ENCODE peak calls at places on chromosome 1, in eight cellular contexts. One of them, this sample, is unnamed.

GRCh38 chr1:206982216-206982615 is 12.0 kb upstream of the FCAMR start:
- DNase-seq in astrocyte: no peak
- DNase-seq in AG04450: no peak
- DNase-seq in keratinocyte: no peak
- DNase-seq in astrocyte of the spinal cord: peak
- DNase-seq in fibroblast of lung: peak
- DNase-seq in A549: peak
- DNase-seq in adrenal gland: peak
- DNase-seq in this sample: peak

GRCh38 chr1:165298081-165298820 is 58.3 kb downstream of the LMX1A start:
- DNase-seq in astrocyte: no peak
- DNase-seq in AG04450: no peak
- DNase-seq in keratinocyte: no peak
- DNase-seq in astrocyte of the spinal cord: no peak
- DNase-seq in fibroblast of lung: no peak
- DNase-seq in A549: no peak
- DNase-seq in adrenal gland: no peak
- DNase-seq in this sample: no peak

GRCh38 chr1:3919706-3920105 is 19.6 kb upstream of the C1orf174 start:
- DNase-seq in astrocyte: no peak
- DNase-seq in AG04450: no peak
- DNase-seq in keratinocyte: no peak
- DNase-seq in astrocyte of the spinal cord: no peak
- DNase-seq in fibroblast of lung: no peak
- DNase-seq in A549: no peak
- DNase-seq in adrenal gland: no peak
- DNase-seq in this sample: no peak

GRCh38 chr1:168428063-168428731 is 115.6 kb downstream of the XCL2 start:
- DNase-seq in astrocyte: peak
- DNase-seq in AG04450: no peak
- DNase-seq in keratinocyte: no peak
- DNase-seq in astrocyte of the spinal cord: no peak
- DNase-seq in fibroblast of lung: no peak
- DNase-seq in A549: no peak
- DNase-seq in adrenal gland: no peak
- DNase-seq in this sample: peak

GRCh38 chr1:6248161-6248776 is 4.3 kb downstream of the HES3 start:
- DNase-seq in astrocyte: no peak
- DNase-seq in AG04450: no peak
- DNase-seq in keratinocyte: no peak
- DNase-seq in astrocyte of the spinal cord: no peak
- DNase-seq in fibroblast of lung: no peak
- DNase-seq in A549: no peak
- DNase-seq in adrenal gland: no peak
- DNase-seq in this sample: no peak

GRCh38 chr1:48471603-48472576 is at the start of gene SPATA6:
- DNase-seq in astrocyte: peak
- DNase-seq in AG04450: peak
- DNase-seq in keratinocyte: peak
- DNase-seq in astrocyte of the spinal cord: peak
- DNase-seq in fibroblast of lung: peak
- DNase-seq in A549: peak
- DNase-seq in adrenal gland: peak
- DNase-seq in this sample: peak

GRCh38 chr1:232880354-232880753 is 70.1 kb upstream of the NTPCR start:
- DNase-seq in astrocyte: no peak
- DNase-seq in AG04450: no peak
- DNase-seq in keratinocyte: no peak
- DNase-seq in astrocyte of the spinal cord: peak
- DNase-seq in fibroblast of lung: peak
- DNase-seq in A549: peak
- DNase-seq in adrenal gland: no peak
- DNase-seq in this sample: peak

GRCh38 chr1:38347446-38348175 is 301.0 kb upstream of the POU3F1 start:
- DNase-seq in astrocyte: no peak
- DNase-seq in AG04450: no peak
- DNase-seq in keratinocyte: no peak
- DNase-seq in astrocyte of the spinal cord: no peak
- DNase-seq in fibroblast of lung: no peak
- DNase-seq in A549: no peak
- DNase-seq in adrenal gland: no peak
- DNase-seq in this sample: no peak

GRCh38 chr1:88333301-88333700 is 350.8 kb upstream of the PKN2 start:
- DNase-seq in astrocyte: no peak
- DNase-seq in AG04450: no peak
- DNase-seq in keratinocyte: no peak
- DNase-seq in astrocyte of the spinal cord: no peak
- DNase-seq in fibroblast of lung: peak
- DNase-seq in A549: no peak
- DNase-seq in adrenal gland: no peak
- DNase-seq in this sample: no peak

GRCh38 chr1:16921391-16922185 is at the start of gene CROCC:
- DNase-seq in astrocyte: no peak
- DNase-seq in AG04450: no peak
- DNase-seq in keratinocyte: no peak
- DNase-seq in astrocyte of the spinal cord: peak
- DNase-seq in fibroblast of lung: peak
- DNase-seq in A549: no peak
- DNase-seq in adrenal gland: no peak
- DNase-seq in this sample: peak

GRCh38 chr1:89608627-89609338 is 24.1 kb upstream of the LRRC8C start:
- DNase-seq in astrocyte: no peak
- DNase-seq in AG04450: no peak
- DNase-seq in keratinocyte: no peak
- DNase-seq in astrocyte of the spinal cord: no peak
- DNase-seq in fibroblast of lung: no peak
- DNase-seq in A549: no peak
- DNase-seq in adrenal gland: no peak
- DNase-seq in this sample: no peak

GRCh38 chr1:233905416-233906051 is 1.1 kb downstream of the SLC35F3 start:
- DNase-seq in astrocyte: no peak
- DNase-seq in AG04450: no peak
- DNase-seq in keratinocyte: no peak
- DNase-seq in astrocyte of the spinal cord: no peak
- DNase-seq in fibroblast of lung: no peak
- DNase-seq in A549: no peak
- DNase-seq in adrenal gland: peak
- DNase-seq in this sample: no peak

GRCh38 chr1:48216941-48217340 is 5.6 kb upstream of the SLC5A9 start:
- DNase-seq in astrocyte: no peak
- DNase-seq in AG04450: no peak
- DNase-seq in keratinocyte: no peak
- DNase-seq in astrocyte of the spinal cord: no peak
- DNase-seq in fibroblast of lung: no peak
- DNase-seq in A549: no peak
- DNase-seq in adrenal gland: no peak
- DNase-seq in this sample: no peak

GRCh38 chr1:154862927-154863701 is 7.0 kb downstream of the KCNN3 start:
- DNase-seq in astrocyte: no peak
- DNase-seq in AG04450: no peak
- DNase-seq in keratinocyte: no peak
- DNase-seq in astrocyte of the spinal cord: no peak
- DNase-seq in fibroblast of lung: no peak
- DNase-seq in A549: no peak
- DNase-seq in adrenal gland: no peak
- DNase-seq in this sample: no peak

GRCh38 chr1:149963358-149963757 is 26.7 kb upstream of the MTMR11 start:
- DNase-seq in astrocyte: no peak
- DNase-seq in AG04450: no peak
- DNase-seq in keratinocyte: no peak
- DNase-seq in astrocyte of the spinal cord: no peak
- DNase-seq in fibroblast of lung: peak
- DNase-seq in A549: no peak
- DNase-seq in adrenal gland: no peak
- DNase-seq in this sample: no peak

GRCh38 chr1:160128636-160129035 is 13.1 kb downstream of the ATP1A2 start:
- DNase-seq in astrocyte: no peak
- DNase-seq in AG04450: no peak
- DNase-seq in keratinocyte: no peak
- DNase-seq in astrocyte of the spinal cord: no peak
- DNase-seq in fibroblast of lung: no peak
- DNase-seq in A549: no peak
- DNase-seq in adrenal gland: no peak
- DNase-seq in this sample: no peak

GRCh38 chr1:240314845-240315746 is 223.4 kb downstream of the FMN2 start:
- DNase-seq in astrocyte: no peak
- DNase-seq in AG04450: no peak
- DNase-seq in keratinocyte: no peak
- DNase-seq in astrocyte of the spinal cord: no peak
- DNase-seq in fibroblast of lung: peak
- DNase-seq in A549: no peak
- DNase-seq in adrenal gland: no peak
- DNase-seq in this sample: peak

GRCh38 chr1:12019858-12020509 is 686 bp downstream of the MIIP start:
- DNase-seq in astrocyte: no peak
- DNase-seq in AG04450: no peak
- DNase-seq in keratinocyte: no peak
- DNase-seq in astrocyte of the spinal cord: no peak
- DNase-seq in fibroblast of lung: no peak
- DNase-seq in A549: no peak
- DNase-seq in adrenal gland: peak
- DNase-seq in this sample: peak

GRCh38 chr1:36386262-36387140 is 777 bp upstream of the STK40 start:
- DNase-seq in astrocyte: peak
- DNase-seq in AG04450: peak
- DNase-seq in keratinocyte: peak
- DNase-seq in astrocyte of the spinal cord: peak
- DNase-seq in fibroblast of lung: peak
- DNase-seq in A549: peak
- DNase-seq in adrenal gland: peak
- DNase-seq in this sample: peak

GRCh38 chr1:21896652-21897532 is 40.2 kb downstream of the HSPG2 start:
- DNase-seq in astrocyte: no peak
- DNase-seq in AG04450: no peak
- DNase-seq in keratinocyte: no peak
- DNase-seq in astrocyte of the spinal cord: no peak
- DNase-seq in fibroblast of lung: no peak
- DNase-seq in A549: no peak
- DNase-seq in adrenal gland: peak
- DNase-seq in this sample: no peak

GRCh38 chr1:12475947-12476346 is 142.1 kb downstream of the DHRS3 start:
- DNase-seq in astrocyte: peak
- DNase-seq in AG04450: no peak
- DNase-seq in keratinocyte: no peak
- DNase-seq in astrocyte of the spinal cord: peak
- DNase-seq in fibroblast of lung: peak
- DNase-seq in A549: no peak
- DNase-seq in adrenal gland: no peak
- DNase-seq in this sample: peak

GRCh38 chr1:70990460-70991253 is 57.0 kb downstream of the PTGER3 start:
- DNase-seq in astrocyte: no peak
- DNase-seq in AG04450: no peak
- DNase-seq in keratinocyte: no peak
- DNase-seq in astrocyte of the spinal cord: no peak
- DNase-seq in fibroblast of lung: no peak
- DNase-seq in A549: no peak
- DNase-seq in adrenal gland: no peak
- DNase-seq in this sample: no peak

GRCh38 chr1:25137521-25138395 is 94.5 kb downstream of the SYF2 start:
- DNase-seq in astrocyte: no peak
- DNase-seq in AG04450: no peak
- DNase-seq in keratinocyte: no peak
- DNase-seq in astrocyte of the spinal cord: peak
- DNase-seq in fibroblast of lung: no peak
- DNase-seq in A549: no peak
- DNase-seq in adrenal gland: no peak
- DNase-seq in this sample: no peak

GRCh38 chr1:203676455-203676854 is 49.8 kb downstream of the ATP2B4 start:
- DNase-seq in astrocyte: no peak
- DNase-seq in AG04450: no peak
- DNase-seq in keratinocyte: no peak
- DNase-seq in astrocyte of the spinal cord: no peak
- DNase-seq in fibroblast of lung: no peak
- DNase-seq in A549: no peak
- DNase-seq in adrenal gland: no peak
- DNase-seq in this sample: no peak
- TF ChIP-seq CTCF in astrocyte: no peak
- TF ChIP-seq CTCF in AG04450: peak
- TF ChIP-seq CTCF in keratinocyte: no peak
- TF ChIP-seq CTCF in astrocyte of the spinal cord: peak
- TF ChIP-seq CTCF in fibroblast of lung: no peak
- TF ChIP-seq CTCF in A549: no peak
- TF ChIP-seq CTCF in adrenal gland: no peak
- TF ChIP-seq CTCF in this sample: no peak

GRCh38 chr1:244155661-244156060 is 104.6 kb downstream of the ZBTB18 start:
- DNase-seq in astrocyte: no peak
- DNase-seq in AG04450: no peak
- DNase-seq in keratinocyte: no peak
- DNase-seq in astrocyte of the spinal cord: no peak
- DNase-seq in fibroblast of lung: no peak
- DNase-seq in A549: no peak
- DNase-seq in adrenal gland: no peak
- DNase-seq in this sample: no peak
- H3K4me3 ChIP-seq in astrocyte: no peak
- H3K4me3 ChIP-seq in AG04450: no peak
- H3K4me3 ChIP-seq in keratinocyte: no peak
- H3K4me3 ChIP-seq in astrocyte of the spinal cord: no peak
- H3K4me3 ChIP-seq in fibroblast of lung: no peak
- H3K4me3 ChIP-seq in A549: no peak
- H3K4me3 ChIP-seq in adrenal gland: no peak
- H3K4me3 ChIP-seq in this sample: no peak

GRCh38 chr1:23804183-23804582 is 3.6 kb upstream of the GALE start:
- DNase-seq in astrocyte: no peak
- DNase-seq in AG04450: no peak
- DNase-seq in keratinocyte: no peak
- DNase-seq in astrocyte of the spinal cord: no peak
- DNase-seq in fibroblast of lung: no peak
- DNase-seq in A549: no peak
- DNase-seq in adrenal gland: no peak
- DNase-seq in this sample: no peak
- TF ChIP-seq CTCF in astrocyte: no peak
- TF ChIP-seq CTCF in AG04450: peak
- TF ChIP-seq CTCF in keratinocyte: no peak
- TF ChIP-seq CTCF in astrocyte of the spinal cord: peak
- TF ChIP-seq CTCF in fibroblast of lung: peak
- TF ChIP-seq CTCF in A549: no peak
- TF ChIP-seq CTCF in adrenal gland: no peak
- TF ChIP-seq CTCF in this sample: peak

DNA sequence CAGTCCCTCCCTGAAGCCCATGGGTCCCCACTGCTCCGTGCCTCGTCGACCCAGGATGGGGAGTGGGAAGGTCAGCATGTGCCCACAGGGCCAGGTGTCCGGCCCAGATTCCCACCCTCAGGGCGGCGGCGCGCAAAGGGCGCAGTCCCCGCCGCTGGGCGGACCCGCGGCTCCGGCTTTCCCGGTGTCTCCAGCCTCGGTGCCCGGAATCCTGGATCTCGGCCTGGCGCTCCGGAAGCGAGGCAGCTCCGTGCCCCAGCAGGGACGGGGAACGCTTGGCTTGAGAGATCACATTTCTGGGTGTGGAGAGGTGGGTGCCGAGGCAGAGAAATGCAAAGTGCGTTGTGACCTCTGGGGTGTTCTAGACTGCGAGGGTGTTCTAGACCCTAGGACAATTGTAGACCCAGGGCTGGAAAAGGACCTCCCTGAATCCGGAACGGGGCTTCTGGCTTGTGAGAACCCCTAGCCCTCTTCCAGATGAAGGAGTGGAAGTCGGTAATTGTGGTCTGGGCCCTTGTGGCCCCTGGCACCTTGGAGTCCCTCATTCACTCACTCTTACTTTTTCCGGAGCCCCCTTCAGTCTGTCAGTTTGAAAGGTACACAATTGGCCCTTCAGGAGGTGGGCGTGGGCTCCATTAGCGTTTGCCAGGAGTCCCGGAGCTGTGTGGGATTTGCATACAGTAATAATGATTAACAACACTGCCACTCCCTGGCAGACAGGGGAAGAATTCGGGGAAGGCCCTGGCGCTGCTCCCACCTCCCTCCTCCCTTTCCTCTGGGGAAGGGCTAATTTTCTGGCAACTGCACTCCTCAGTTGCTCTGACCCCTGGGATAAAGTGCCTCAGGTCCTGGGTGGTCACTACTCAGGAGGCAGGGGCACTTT is 1.7 kb upstream of the KCND3 start:
- DNase-seq in astrocyte: no peak
- DNase-seq in AG04450: no peak
- DNase-seq in keratinocyte: no peak
- DNase-seq in astrocyte of the spinal cord: no peak
- DNase-seq in fibroblast of lung: peak
- DNase-seq in A549: peak
- DNase-seq in adrenal gland: peak
- DNase-seq in this sample: peak
- H3K4me3 ChIP-seq in astrocyte: no peak
- H3K4me3 ChIP-seq in AG04450: no peak
- H3K4me3 ChIP-seq in keratinocyte: peak
- H3K4me3 ChIP-seq in astrocyte of the spinal cord: no peak
- H3K4me3 ChIP-seq in fibroblast of lung: no peak
- H3K4me3 ChIP-seq in A549: peak
- H3K4me3 ChIP-seq in adrenal gland: no peak
- H3K4me3 ChIP-seq in this sample: no peak

This sample was measured in fibroblast of mammary gland.